ENCODE peak calls at places on chromosomes 16 and 17, in four cellular contexts. U is K562, B is GM12878, H is H1. K is an unnamed sample.

GRCh38 chr17:9360610-9361571 is 214.7 kb downstream of the STX8 start:
- DNase-seq in U (no peak), H (no peak), B (no peak), K (peak; percentile 90)

GRCh38 chr16:22008215-22009142 is 568 bp downstream of the MOSMO start:
- DNase-seq in H (no peak), B (no peak), U (no peak), K (no peak)

GRCh38 chr16:88350922-88351321 is 31.8 kb upstream of the ZNF469 start:
- DNase-seq in U (no peak), B (no peak), H (no peak), K (no peak)

GRCh38 chr17:40121191-40121885 is 433 bp upstream of the MSL1 start:
- DNase-seq in H (no peak), B (no peak), U (peak; percentile 66), K (no peak)

GRCh38 chr17:55814377-55814776 is 63.5 kb downstream of the PCTP start:
- DNase-seq in H (no peak), U (no peak), B (no peak), K (no peak)

GRCh38 chr17:9144502-9145233 is 123.4 kb downstream of the NTN1 start:
- DNase-seq in B (no peak), H (no peak), U (no peak), K (no peak)

GRCh38 chr17:40422990-40423611 is 5.4 kb upstream of the TOP2A start:
- DNase-seq in H (no peak), U (peak; percentile 56), B (no peak), K (no peak)

GRCh38 chr17:29238133-29238850 is 8.4 kb upstream of the CRYBA1 start:
- DNase-seq in H (no peak), B (no peak), U (no peak), K (no peak)

GRCh38 chr16:70659546-70659945 is 13.2 kb downstream of the IL34 start:
- DNase-seq in H (no peak), U (no peak), B (no peak), K (no peak)

GRCh38 chr17:14268264-14268663 is 31.6 kb upstream of the CDRT15 start:
- DNase-seq in B (no peak), U (no peak), H (no peak), K (peak; percentile 50)

GRCh38 chr17:30344283-30345088 is 10.6 kb upstream of the TMIGD1 start:
- DNase-seq in B (no peak), U (peak; percentile 18), H (no peak), K (peak; percentile 96)

GRCh38 chr17:62017496-62017895 is 47.6 kb downstream of the MED13 start:
- DNase-seq in B (no peak), U (no peak), H (no peak), K (no peak)

GRCh38 chr17:602436-602835 is 112.2 kb downstream of the VPS53 start:
- DNase-seq in B (no peak), U (no peak), H (no peak), K (no peak)

GRCh38 chr16:85206472-85207356 is 94.4 kb upstream of the CIBAR2 start:
- DNase-seq in B (no peak), H (no peak), U (no peak), K (no peak)

GRCh38 chr17:7263801-7264078 is 1.5 kb upstream of the CLDN7 start:
- DNase-seq in U (no peak), H (no peak), B (no peak), K (no peak)

GRCh38 chr17:73998246-73999220 is 204.9 kb upstream of the RPL38 start:
- DNase-seq in B (no peak), H (peak; percentile 39), U (peak; percentile 82), K (peak; percentile 44)

GRCh38 chr16:84862804-84863484 is 43.2 kb downstream of the CRISPLD2 start:
- DNase-seq in U (no peak), B (no peak), H (no peak), K (no peak)

GRCh38 chr16:12082207-12082606 is 105.7 kb downstream of the SNX29 start:
- DNase-seq in U (no peak), H (no peak), B (no peak), K (no peak)

GRCh38 chr17:77098884-77099545 is 41.8 kb upstream of the SEC14L1 start:
- DNase-seq in B (no peak), U (no peak), H (no peak), K (peak; percentile 57)

GRCh38 chr17:20234266-20234665 is 225.1 kb downstream of the SPECC1 start:
- DNase-seq in U (no peak), H (no peak), B (no peak), K (no peak)

GRCh38 chr16:85357924-85358505 is 245.7 kb upstream of the CIBAR2 start:
- DNase-seq in H (no peak), U (peak; percentile 73), B (no peak), K (no peak)

GRCh38 chr17:65170839-65171238 is 33.7 kb downstream of the RGS9 start:
- DNase-seq in H (no peak), U (no peak), B (no peak), K (peak; percentile 61)

GRCh38 chr17:49469831-49470568 is 25.1 kb upstream of the NGFR start:
- DNase-seq in B (no peak), H (no peak), U (peak; percentile 25), K (no peak)

GRCh38 chr16:27154573-27155521 is 48.5 kb upstream of the KDM8 start:
- DNase-seq in B (no peak), H (peak; percentile 41), U (peak; percentile 85), K (peak; percentile 52)

GRCh38 chr16:24541534-24541933 is 2.2 kb downstream of the RBBP6 start:
- DNase-seq in B (no peak), U (no peak), H (no peak), K (no peak)

GRCh38 chr16:2385441-2385840 is 43.8 kb upstream of the CCNF start:
- DNase-seq in B (no peak), U (no peak), H (no peak), K (no peak)

GRCh38 chr17:79047923-79048825 is 24.2 kb downstream of the C1QTNF1 start:
- DNase-seq in H (no peak), U (no peak), B (no peak), K (no peak)

GRCh38 chr16:65845466-65846209 is 520.9 kb upstream of the CDH5 start:
- DNase-seq in B (no peak), H (no peak), U (no peak), K (no peak)

GRCh38 chr16:48609453-48610023 is 442 bp downstream of the N4BP1 start:
- DNase-seq in U (peak; percentile 66), H (no peak), B (no peak), K (no peak)
- TF ChIP-seq BRCA1 in U (no peak), H (no peak), B (no peak), K (no peak)

DNA sequence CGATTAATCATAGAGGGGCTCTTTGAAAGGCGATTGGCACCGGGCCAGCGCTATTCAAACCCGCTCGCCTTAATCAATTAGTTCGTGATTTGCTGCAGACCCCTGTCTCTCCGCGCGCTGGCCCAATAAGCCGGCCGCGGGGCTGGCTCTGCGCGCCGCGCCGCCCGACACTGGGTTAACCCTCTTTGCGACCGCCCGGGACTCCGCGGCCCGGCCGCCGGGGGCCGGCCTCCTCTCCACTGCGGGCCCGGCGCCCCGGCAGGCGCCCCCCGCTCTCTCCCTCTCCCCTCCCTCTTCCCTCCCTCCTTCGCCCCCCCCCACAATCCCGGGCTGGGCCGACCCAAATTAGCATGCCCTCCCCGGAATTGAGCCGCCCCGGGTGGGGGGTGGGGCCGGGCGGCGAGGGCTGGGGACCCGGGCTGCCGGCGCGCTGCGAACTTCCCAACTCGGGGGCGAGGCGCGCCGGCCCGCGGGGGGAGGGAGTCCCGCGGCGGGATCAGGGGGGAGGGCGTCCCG is 423 bp upstream of the SALL1 start:
- DNase-seq in H (no peak), U (no peak), B (no peak), K (peak; percentile 86)
- H3K4me3 ChIP-seq in H (peak overlapping the region; percentile 77), U (no peak overlapping the region), B (no peak overlapping the region), K (peak overlapping the region; percentile 97)

GRCh38 chr17:26818736-26819135 is 475.2 kb upstream of the WSB1 start:
- DNase-seq in U (no peak), H (peak; percentile 19), B (no peak), K (peak; percentile 7)
- TF ChIP-seq BRCA1 in U (no peak), H (no peak), B (no peak), K (no peak)

GRCh38 chr16:73049051-73049910 is 1.4 kb upstream of the ZFHX3 start:
- DNase-seq in B (no peak), H (no peak), U (no peak), K (no peak)

GRCh38 chr16:73047221-73047535 is 750 bp downstream of the ZFHX3 start:
- DNase-seq in H (no peak), B (no peak), U (no peak), K (no peak)

GRCh38 chr16:73048292-73049050 is 543 bp upstream of the ZFHX3 start:
- DNase-seq in U (no peak), B (no peak), H (no peak), K (peak; percentile 84)

GRCh38 chr16:73046484-73047214 is 1.3 kb downstream of the ZFHX3 start:
- DNase-seq in H (no peak), U (no peak), B (no peak), K (no peak)

GRCh38 chr16:73047536-73048291 is at the start of gene ZFHX3:
- DNase-seq in H (no peak), U (no peak), B (no peak), K (peak; percentile 76)
- H3K4me3 ChIP-seq in H (peak within 1 kb of the TSS; percentile 41), U (no peak within 1 kb of the TSS), B (peak within 1 kb of the TSS; percentile 80), K (peak within 1 kb of the TSS; percentile 89)

GRCh38 chr17:17693253-17693954 is 12.1 kb downstream of the RAI1 start:
- DNase-seq in B (no peak), H (no peak), U (no peak), K (peak; percentile 88)
- TF ChIP-seq BRCA1 in B (no peak), H (no peak), U (no peak), K (no peak)

K was measured in HepG2.